ENCODE peak calls at places on chromosomes 4 and X, in five cellular contexts. U, L, I, N and V are unnamed samples.
A peak's percentile ranks its signal among the peaks of the same experiment; 100 is the strongest.

GRCh38 chr4:146029939-146030710 is 91.5 kb upstream of the ZNF827 start:
- DNase-seq in I (no peak), U (no peak), L (no peak), N (peak; percentile 13), V (peak; percentile 12)

GRCh38 chrX:135086197-135086854 is 34.0 kb downstream of the ETDB start:
- DNase-seq in N (peak; percentile 17), U (peak; percentile 68), L (peak; percentile 47), I (peak; percentile 48), V (peak; percentile 39)

GRCh38 chr4:141645611-141646340 is 9.4 kb downstream of the IL15 start:
- DNase-seq in U (peak; percentile 81), N (no peak), L (no peak), I (no peak), V (peak; percentile 41)

GRCh38 chrX:152895724-152896420 is 2.0 kb upstream of the ZNF185 start:
- DNase-seq in I (no peak), N (no peak), U (peak; percentile 77), L (no peak), V (peak; percentile 38)

GRCh38 chr4:19583827-19584569 is 667.7 kb upstream of the SLIT2 start:
- DNase-seq in U (peak; percentile 0), N (no peak), I (no peak), L (no peak), V (peak; percentile 52)

GRCh38 chr4:54063737-54064316 is 578 bp downstream of the CHIC2 start:
- DNase-seq in I (peak; percentile 48), N (peak; percentile 28), U (peak; percentile 34), L (no peak), V (peak; percentile 13)

GRCh38 chrX:123731987-123732678 is 719 bp downstream of the THOC2 start:
- DNase-seq in I (peak; percentile 4), N (peak; percentile 10), L (no peak), U (no peak), V (peak; percentile 8)

GRCh38 chrX:18994713-18995112 is 10.8 kb upstream of the PHKA2 start:
- DNase-seq in N (no peak), U (peak; percentile 70), L (no peak), I (no peak), V (peak; percentile 38)

GRCh38 chrX:3176439-3176820 is 135.2 kb downstream of the ARSF start:
- DNase-seq in N (no peak), L (no peak), I (no peak), U (no peak), V (no peak)

GRCh38 chr4:123976875-123977274 is 580.3 kb downstream of the SPRY1 start:
- DNase-seq in N (no peak), I (no peak), U (no peak), L (no peak), V (no peak)

GRCh38 chr4:139934336-139934735 is 219.6 kb downstream of the MAML3 start:
- DNase-seq in I (no peak), N (no peak), U (no peak), L (no peak), V (no peak)